ENCODE peak calls at places on chromosomes 2 and 18, in four cellular contexts. J, Z, M and A are unnamed samples. For H3K27me3, the result is how much of the 10 kb centered on the place peaks cover.

GRCh38 chr2:240630771-240631560 is 5.7 kb downstream of the GPR35 start:
- DNase-seq in Z (peak), M (no peak), J (no peak), A (no peak)

GRCh38 chr2:8515864-8516533 is 165.9 kb upstream of the ID2 start:
- DNase-seq in Z (no peak), M (no peak), J (no peak), A (no peak)

GRCh38 chr2:133044556-133044955 is 374.6 kb upstream of the LYPD1 start:
- DNase-seq in M (peak), Z (no peak), J (no peak), A (no peak)

GRCh38 chr2:199603748-199604291 is 146.1 kb upstream of the SATB2 start:
- DNase-seq in M (no peak), Z (no peak), J (no peak), A (no peak)

GRCh38 chr2:241702155-241702404 is 241 bp downstream of the ING5 start:
- DNase-seq in M (no peak), J (no peak), Z (no peak), A (no peak)

GRCh38 chr2:85786865-85787264 is 33.1 kb downstream of the ATOH8 start:
- DNase-seq in Z (no peak), J (no peak), M (no peak), A (no peak)

GRCh38 chr2:42116195-42117181 is 52.7 kb upstream of the EML4 start:
- DNase-seq in M (no peak), J (no peak), Z (no peak), A (no peak)

GRCh38 chr2:15311201-15311882 is 249.8 kb downstream of the NBAS start:
- DNase-seq in M (peak), J (no peak), Z (no peak), A (no peak)

GRCh38 chr18:44715841-44716240 is 35.2 kb downstream of the SETBP1 start:
- DNase-seq in Z (no peak), J (no peak), M (no peak), A (no peak)

GRCh38 chr2:68977453-68977852 is 3.0 kb downstream of the GKN1 start:
- DNase-seq in Z (no peak), M (no peak), J (no peak), A (no peak)

GRCh38 chr2:1528273-1529064 is 115.2 kb downstream of the TPO start:
- DNase-seq in J (no peak), M (no peak), Z (no peak), A (no peak)

GRCh38 chr2:197184959-197185586 is 125.5 kb downstream of the ANKRD44 start:
- DNase-seq in J (peak), Z (no peak), M (peak), A (no peak)

GRCh38 chr2:12762337-12762736 is 45.6 kb downstream of the TRIB2 start:
- DNase-seq in J (no peak), Z (no peak), M (no peak), A (no peak)

GRCh38 chr2:68292108-68292710 is 27.5 kb downstream of the CNRIP1 start:
- DNase-seq in M (peak), Z (no peak), J (no peak), A (no peak)

GRCh38 chr2:110645616-110646015 is 32.2 kb downstream of the BUB1 start:
- DNase-seq in Z (no peak), J (no peak), M (peak), A (no peak)

GRCh38 chr18:37403100-37403781 is 162.4 kb downstream of the CELF4 start:
- DNase-seq in Z (no peak), J (peak), M (peak), A (peak)

GRCh38 chr2:128369626-128370467 is 51.2 kb upstream of the HS6ST1 start:
- DNase-seq in Z (no peak), M (no peak), J (peak), A (no peak)

GRCh38 chr2:76506538-76506937 is 795.8 kb upstream of the GCFC2 start:
- DNase-seq in Z (no peak), M (no peak), J (no peak), A (no peak)

GRCh38 chr2:184692137-184692734 is 93.9 kb downstream of the ZNF804A start:
- DNase-seq in Z (no peak), J (no peak), M (no peak), A (no peak)

GRCh38 chr2:62441421-62441820 is 64.6 kb downstream of the TMEM17 start:
- DNase-seq in Z (no peak), M (no peak), J (no peak), A (no peak)

GRCh38 chr2:151083864-151084263 is 177.8 kb downstream of the RBM43 start:
- DNase-seq in J (no peak), M (no peak), Z (no peak), A (no peak)
- H3K4me3 ChIP-seq in J (no peak), M (no peak), Z (no peak), A (no peak)

GRCh38 chr2:218960196-218961165 is 1.0 kb downstream of the CDK5R2 start:
- DNase-seq in M (no peak), Z (no peak), J (no peak), A (no peak)
- TF ChIP-seq CTCF in M (no peak), Z (no peak), J (no peak), A (no peak)

DNA sequence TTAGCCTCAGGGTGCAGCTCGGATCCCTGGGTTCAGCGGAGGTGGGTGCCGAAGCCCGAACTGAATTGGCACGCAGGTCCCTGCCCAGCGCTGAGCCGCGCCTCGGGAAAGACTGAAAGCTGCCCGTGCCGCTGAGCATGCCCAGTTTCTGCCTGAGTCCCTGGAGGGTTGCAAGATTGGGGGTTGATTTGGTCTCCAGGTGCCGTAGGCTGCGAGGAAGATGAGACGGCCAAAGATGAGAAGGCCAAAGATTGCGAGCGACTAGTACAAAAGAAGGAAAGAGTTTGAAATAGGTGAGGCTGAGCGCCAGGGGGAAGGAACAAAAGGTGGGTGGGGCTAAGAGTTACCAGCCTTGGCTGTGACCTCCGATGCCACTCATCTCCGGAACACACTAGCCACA is 852 bp upstream of the KCNH7 start:
- DNase-seq in Z (peak), J (no peak), M (no peak), A (no peak)
- H3K27me3 ChIP-seq in Z (under half), J (under half), M (under half), A (under half)

GRCh38 chr2:201798252-201798918 is 8.0 kb upstream of the CDK15 start:
- DNase-seq in J (no peak), Z (no peak), M (peak), A (peak)

GRCh38 chr2:201794261-201794660 is 12.1 kb upstream of the CDK15 start:
- DNase-seq in J (no peak), Z (no peak), M (no peak), A (no peak)

GRCh38 chr2:201796478-201796865 is 9.9 kb upstream of the CDK15 start:
- DNase-seq in M (peak), J (no peak), Z (no peak), A (no peak)

GRCh38 chr2:201795608-201796477 is 10.5 kb upstream of the CDK15 start:
- DNase-seq in J (peak), Z (no peak), M (peak), A (no peak)

GRCh38 chr2:201797175-201797840 is 9.0 kb upstream of the CDK15 start:
- DNase-seq in J (no peak), Z (no peak), M (peak), A (peak)
- H3K4me3 ChIP-seq in J (no peak), Z (no peak), M (no peak), A (no peak)

GRCh38 chr2:120563616-120564015 is 172.1 kb upstream of the GLI2 start:
- DNase-seq in J (no peak), Z (no peak), M (no peak), A (no peak)

GRCh38 chr2:120565095-120565460 is 170.6 kb upstream of the GLI2 start:
- DNase-seq in J (no peak), Z (no peak), M (no peak), A (no peak)

GRCh38 chr2:120565929-120566328 is 169.7 kb upstream of the GLI2 start:
- DNase-seq in J (no peak), Z (no peak), M (no peak), A (no peak)

GRCh38 chr2:120566331-120567035 is 169.2 kb upstream of the GLI2 start:
- DNase-seq in Z (no peak), M (no peak), J (peak), A (no peak)

DNA sequence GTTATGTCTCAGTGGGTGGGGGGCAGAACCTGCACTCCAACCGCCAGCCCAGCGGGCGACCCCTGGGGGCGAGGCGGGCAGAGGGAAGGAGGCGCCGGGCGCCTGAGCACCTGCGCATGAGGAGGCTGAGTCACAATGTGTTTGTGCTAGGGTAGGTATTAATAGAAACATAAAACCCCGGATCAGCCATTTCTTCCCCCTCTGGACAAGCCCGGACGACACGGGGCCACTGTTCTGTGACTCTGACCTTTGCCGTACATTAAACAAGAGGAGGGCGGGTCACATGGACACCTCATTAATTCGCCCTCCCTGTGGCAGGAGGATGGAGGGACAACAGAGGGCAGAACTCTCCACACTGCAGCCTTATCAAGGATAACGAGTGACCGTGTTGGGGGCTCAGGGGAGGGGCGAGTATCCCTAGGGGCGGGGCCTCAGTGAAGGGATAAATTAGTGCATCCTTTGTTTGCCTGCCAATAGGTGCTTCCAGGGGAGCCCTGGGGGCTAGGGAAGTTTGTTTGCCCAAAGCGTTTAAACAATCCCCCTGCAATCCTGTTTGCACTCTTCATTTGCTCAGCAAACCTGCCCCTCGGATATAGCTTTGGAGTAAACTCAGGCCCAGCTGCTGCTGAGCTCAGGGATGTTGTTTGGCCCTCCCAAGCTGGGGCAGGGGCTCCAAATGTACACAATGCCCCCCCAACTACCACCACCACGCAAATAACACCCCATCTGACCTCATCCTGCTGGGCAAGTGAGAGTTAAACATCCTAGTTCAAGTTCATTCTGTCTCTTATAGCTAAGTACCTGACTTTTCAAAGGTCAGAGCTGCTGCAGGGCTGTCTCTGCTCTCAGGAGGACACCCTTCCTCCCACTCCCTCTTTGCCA is 171.2 kb upstream of the GLI2 start:
- DNase-seq in M (no peak), Z (peak), J (no peak), A (no peak)
- TF ChIP-seq CTCF in M (no peak), Z (no peak), J (no peak), A (peak)

GRCh38 chr18:57353137-57353939 is 981 bp downstream of the ST8SIA3 start:
- DNase-seq in M (no peak), Z (peak), J (no peak), A (no peak)
- H3K27me3 ChIP-seq in M (under half), Z (under half), J (under half), A (under half)

GRCh38 chr2:236909802-236910201 is 175.9 kb upstream of the COPS8 start:
- DNase-seq in J (no peak), M (no peak), Z (no peak), A (no peak)

GRCh38 chr2:236912316-236913153 is 173.2 kb upstream of the COPS8 start:
- DNase-seq in M (no peak), J (no peak), Z (no peak), A (no peak)

GRCh38 chr2:236915726-236916125 is 170.0 kb upstream of the COPS8 start:
- DNase-seq in J (no peak), M (no peak), Z (no peak), A (no peak)

GRCh38 chr2:236908456-236909388 is 177.0 kb upstream of the COPS8 start:
- DNase-seq in J (no peak), Z (no peak), M (no peak), A (no peak)

DNA sequence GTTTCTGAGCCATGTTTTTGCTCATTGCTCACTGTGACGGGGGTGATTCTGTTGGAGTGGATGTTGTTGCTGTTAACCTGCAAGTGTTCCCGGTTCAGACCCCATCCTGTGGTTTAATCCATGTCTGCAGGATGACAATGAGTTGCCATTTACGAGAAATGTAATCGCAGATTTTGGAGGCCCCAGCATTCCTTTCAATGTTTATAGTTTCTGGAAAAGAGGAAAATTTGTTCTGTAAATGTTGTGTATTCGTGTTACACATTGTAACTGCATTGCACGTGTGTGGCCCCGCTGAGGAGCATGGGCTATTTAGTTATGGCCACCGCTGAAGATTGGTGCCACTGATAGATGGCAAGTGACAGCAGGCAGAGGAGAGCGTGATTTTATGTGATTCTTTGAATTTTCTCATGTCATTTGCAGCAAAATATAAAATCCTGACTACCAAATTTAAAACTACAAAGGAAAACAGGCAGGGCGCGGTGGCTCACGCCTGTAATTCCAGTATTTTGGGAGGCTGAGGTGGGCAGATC is 174.7 kb upstream of the COPS8 start:
- DNase-seq in M (no peak), Z (no peak), J (no peak), A (no peak)
- H3K4me3 ChIP-seq in M (no peak), Z (no peak), J (no peak), A (no peak)

GRCh38 chr2:9843229-9844035 is at the start of gene TAF1B:
- DNase-seq in M (peak), J (peak), Z (peak), A (peak)
- TF ChIP-seq CTCF in M (peak), J (no peak), Z (no peak), A (peak)

DNA sequence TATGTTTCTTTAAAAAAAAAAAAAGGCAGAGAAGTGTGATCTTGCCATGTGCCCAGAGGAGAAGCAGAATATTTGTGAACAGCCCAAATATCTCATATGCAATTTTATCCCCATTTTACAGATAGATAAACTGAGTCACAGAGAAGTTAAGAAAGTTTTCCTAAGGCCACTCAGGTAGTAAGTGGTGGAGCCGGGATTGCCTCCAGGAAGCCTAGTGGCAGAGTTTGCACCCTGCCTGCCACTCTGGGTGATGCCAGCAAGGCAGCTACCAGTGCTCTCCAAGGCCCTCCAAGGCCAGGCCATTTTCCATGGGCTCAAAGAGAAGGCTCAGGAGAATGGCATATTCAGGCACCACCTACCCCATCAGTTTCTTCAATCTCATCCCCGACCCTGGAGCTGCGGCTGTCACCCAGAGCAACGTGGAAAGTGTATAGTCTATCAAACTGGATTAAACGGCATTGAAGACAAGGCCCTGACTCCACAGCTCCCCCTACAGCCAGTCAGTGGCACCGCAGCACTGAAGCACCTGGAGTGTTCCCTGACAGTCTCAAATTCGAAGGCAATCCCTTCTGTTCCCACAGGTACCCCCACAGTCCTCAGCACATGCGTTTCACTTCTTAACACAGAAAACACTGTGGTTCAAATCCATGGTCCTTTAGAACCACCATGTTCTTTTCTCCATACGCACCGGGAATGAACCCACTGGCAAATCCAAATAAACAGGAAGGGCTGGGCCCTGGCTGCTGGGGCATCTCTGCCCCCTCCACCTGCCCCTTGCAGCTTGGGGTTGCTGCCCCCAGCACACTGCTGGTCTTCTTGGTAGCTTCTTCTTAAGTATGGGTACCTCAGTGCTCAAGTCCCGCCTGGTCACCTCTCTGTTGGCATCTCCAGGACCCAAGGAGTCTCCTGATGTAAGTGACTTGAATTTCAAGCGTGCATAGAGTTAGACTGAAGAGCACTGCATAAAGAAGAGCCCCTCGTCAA is 175.3 kb downstream of the INHBB start:
- DNase-seq in Z (no peak), M (peak), J (no peak), A (no peak)
- H3K27me3 ChIP-seq in Z (under half), M (under half), J (under half), A (half or more)

DNA sequence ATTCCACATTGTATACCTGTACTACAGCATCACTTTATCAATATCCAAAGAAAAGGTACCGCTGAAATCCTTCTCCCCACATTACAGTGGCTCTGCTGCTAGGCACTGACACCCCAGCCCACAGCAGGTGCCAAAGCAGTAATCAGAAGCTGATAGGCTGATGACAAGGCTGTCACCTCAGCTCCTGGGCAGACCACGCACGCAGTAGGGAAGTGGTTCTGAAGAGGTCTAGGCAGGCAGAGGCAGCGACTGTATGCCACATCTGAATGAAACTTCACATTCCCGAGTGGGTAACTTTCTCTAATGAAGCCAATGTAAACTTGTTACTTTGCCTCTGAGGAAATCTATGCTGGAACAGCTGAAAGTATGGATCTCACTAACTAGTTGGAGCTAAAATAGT is 113.0 kb downstream of the MEP1B start:
- DNase-seq in Z (no peak), J (no peak), M (no peak), A (no peak)
- H3K4me3 ChIP-seq in Z (no peak), J (no peak), M (no peak), A (no peak)